ENCODE peak calls at places on chromosomes 16 and 17, in nine cellular contexts. B, N, W, A, Z, L, V, U and K are unnamed samples.

GRCh38 chr16:58494981-58495860 is 4.7 kb upstream of the NDRG4 start:
- DNase-seq in A (peak; percentile 93), B (peak; percentile 67), Z (peak; percentile 89), U (peak; percentile 47), W (peak; percentile 49), L (peak; percentile 74), V (peak; percentile 93), N (peak; percentile 99), K (peak; percentile 68)

GRCh38 chr16:85215478-85216120 is 103.3 kb upstream of the CIBAR2 start:
- DNase-seq in N (no peak), W (no peak), V (no peak), B (no peak), L (no peak), Z (no peak), U (no peak), A (peak; percentile 48), K (no peak)

GRCh38 chr16:85136705-85137322 is 24.5 kb upstream of the CIBAR2 start:
- DNase-seq in W (no peak), Z (no peak), L (peak; percentile 64), U (no peak), B (no peak), V (peak; percentile 47), A (no peak), N (peak; percentile 68), K (no peak)

GRCh38 chr17:80752369-80752705 is 207.7 kb downstream of the RPTOR start:
- DNase-seq in Z (no peak), N (no peak), L (no peak), V (no peak), A (no peak), W (no peak), U (no peak), B (no peak), K (no peak)

GRCh38 chr17:75031972-75032895 is 14.5 kb downstream of the ATP5PD start:
- DNase-seq in N (peak; percentile 79), B (no peak), U (peak; percentile 71), W (peak; percentile 69), Z (peak; percentile 86), A (peak; percentile 88), L (peak; percentile 81), V (peak; percentile 88), K (peak; percentile 79)

GRCh38 chr16:1044515-1045362 is 27.8 kb upstream of the SSTR5 start:
- DNase-seq in W (no peak), L (no peak), U (no peak), V (no peak), A (peak; percentile 49), N (no peak), Z (no peak), B (no peak), K (no peak)

GRCh38 chr16:78925071-78925714 is 675.3 kb downstream of the MAF start:
- DNase-seq in B (no peak), W (no peak), Z (no peak), A (no peak), U (no peak), N (peak; percentile 11), L (no peak), V (no peak), K (no peak)

GRCh38 chr17:81097943-81098308 is 63.0 kb downstream of the BAIAP2 start:
- DNase-seq in A (no peak), L (no peak), B (peak; percentile 70), U (no peak), W (no peak), V (peak; percentile 59), Z (no peak), N (peak; percentile 29), K (peak; percentile 84)

GRCh38 chr17:58680038-58680369 is 11.8 kb downstream of the TEX14 start:
- DNase-seq in U (no peak), Z (no peak), W (no peak), B (no peak), N (no peak), V (no peak), L (no peak), A (no peak), K (no peak)

GRCh38 chr17:50149425-50150353 is 788 bp downstream of the PPP1R9B start:
- DNase-seq in N (peak; percentile 59), Z (peak; percentile 46), V (peak; percentile 65), W (no peak), L (peak; percentile 52), U (no peak), A (peak; percentile 82), B (no peak), K (no peak)

GRCh38 chr16:50266337-50267091 is at the start of gene ADCY7:
- DNase-seq in W (no peak), A (peak; percentile 5), V (peak; percentile 88), Z (no peak), L (peak; percentile 45), N (peak; percentile 85), B (no peak), U (no peak), K (peak; percentile 90)

GRCh38 chr16:86297391-86297790 is 212.9 kb upstream of the FOXF1 start:
- DNase-seq in L (no peak), U (no peak), B (no peak), A (no peak), V (peak; percentile 40), N (peak; percentile 66), Z (no peak), W (no peak), K (no peak)

GRCh38 chr16:57623251-57624043 is 5.0 kb upstream of the ADGRG1 start:
- DNase-seq in W (peak; percentile 73), A (peak; percentile 80), L (peak; percentile 71), N (peak; percentile 27), U (no peak), B (no peak), Z (peak; percentile 72), V (peak; percentile 28), K (no peak)

GRCh38 chr16:10949424-10949970 is 5.1 kb downstream of the CLEC16A start:
- DNase-seq in B (peak; percentile 83), Z (no peak), A (peak; percentile 64), N (no peak), L (no peak), V (peak; percentile 79), U (no peak), W (no peak), K (peak; percentile 84)

GRCh38 chr17:81453712-81454111 is 58.5 kb downstream of the BAHCC1 start:
- DNase-seq in L (no peak), N (no peak), V (no peak), B (peak; percentile 61), Z (no peak), U (no peak), W (no peak), A (no peak), K (no peak)

GRCh38 chr17:18229771-18230170 is 4.3 kb downstream of the LLGL1 start:
- DNase-seq in Z (no peak), W (no peak), A (no peak), U (no peak), L (no peak), N (no peak), B (no peak), V (no peak), K (no peak)

GRCh38 chr17:76909971-76910760 is 42.0 kb downstream of the MGAT5B start:
- DNase-seq in U (no peak), B (peak; percentile 1), V (peak; percentile 20), L (no peak), N (peak; percentile 55), Z (peak; percentile 76), W (no peak), A (no peak), K (no peak)

GRCh38 chr17:77325826-77326581 is 185.2 kb downstream of the SEC14L1 start:
- DNase-seq in U (no peak), A (no peak), N (no peak), Z (no peak), V (peak; percentile 52), B (no peak), L (no peak), W (peak; percentile 46), K (peak; percentile 47)

GRCh38 chr17:45020354-45021138 is 30.9 kb downstream of the DCAKD start:
- DNase-seq in V (no peak), Z (peak; percentile 20), B (no peak), A (peak; percentile 76), W (no peak), L (peak; percentile 30), U (no peak), N (peak; percentile 57), K (no peak)

GRCh38 chr16:89958068-89958467 is 9.5 kb downstream of the DEF8 start:
- DNase-seq in V (peak; percentile 31), U (no peak), L (no peak), B (no peak), A (no peak), Z (no peak), W (no peak), N (peak; percentile 32), K (no peak)

GRCh38 chr17:73522696-73523095 is 121.5 kb downstream of the SDK2 start:
- DNase-seq in Z (no peak), L (no peak), N (no peak), V (no peak), A (no peak), W (no peak), B (no peak), U (no peak), K (no peak)

GRCh38 chr16:84138500-84138823 is 6.5 kb downstream of the HSDL1 start:
- DNase-seq in A (no peak), Z (no peak), B (no peak), N (no peak), W (no peak), V (no peak), L (no peak), U (no peak), K (no peak)

GRCh38 chr16:56637814-56638750 is at the start of gene MT1A:
- DNase-seq in V (peak; percentile 59), B (no peak), L (peak; percentile 72), A (no peak), U (peak; percentile 52), N (peak; percentile 36), W (peak; percentile 77), Z (peak; percentile 41), K (no peak)

GRCh38 chr16:77971306-77972131 is 50.8 kb upstream of the CLEC3A start:
- DNase-seq in W (peak; percentile 81), L (peak; percentile 57), U (peak; percentile 51), B (peak; percentile 57), V (peak; percentile 43), N (peak; percentile 78), Z (peak; percentile 51), A (peak; percentile 59), K (peak; percentile 59)